ENCODE peak calls at places on chromosomes 13 and 19, in four cellular contexts. A, O, X and R are unnamed samples.

GRCh38 chr19:38209671-38210457 is 14.2 kb downstream of the DPF1 start:
- DNase-seq in A (no peak), O (peak; percentile 69), X (no peak), R (peak; percentile 38)

GRCh38 chr19:1576242-1577089 is 8.3 kb upstream of the MEX3D start:
- DNase-seq in A (no peak), O (no peak), X (no peak), R (no peak)

GRCh38 chr13:39931505-39931904 is 276.0 kb downstream of the COG6 start:
- DNase-seq in A (no peak), O (no peak), X (no peak), R (no peak)

GRCh38 chr13:86986448-86986847 is 684.7 kb upstream of the SLITRK5 start:
- DNase-seq in A (no peak), O (no peak), X (peak; percentile 39), R (peak; percentile 45)

GRCh38 chr19:23283925-23284324 is 33.7 kb upstream of the ZNF724 start:
- DNase-seq in A (no peak), O (peak; percentile 28), X (no peak), R (peak; percentile 26)

GRCh38 chr13:74151859-74152258 is 17.7 kb upstream of the KLF12 start:
- DNase-seq in A (no peak), O (no peak), X (no peak), R (no peak)

GRCh38 chr19:33428627-33429013 is 55.1 kb downstream of the CEBPG start:
- DNase-seq in A (no peak), O (no peak), X (no peak), R (no peak)

GRCh38 chr19:1854032-1854541 is 5.8 kb upstream of the REXO1 start:
- DNase-seq in A (no peak), O (no peak), X (no peak), R (no peak)

GRCh38 chr19:33098023-33098652 is 17.2 kb downstream of the GPATCH1 start:
- DNase-seq in A (no peak), O (no peak), X (no peak), R (no peak)